ENCODE peak calls at places on chromosomes 11 and 22, in six cellular contexts. One of them, this sample, is unnamed.

GRCh38 chr11:624705-625635 is at the start of gene CDHR5:
- DNase-seq in PC-9: no peak
- DNase-seq in fibroblast of mammary gland: no peak
- DNase-seq in GM13977: no peak
- DNase-seq in HFFc6: no peak
- DNase-seq in stomach: no peak
- DNase-seq in this sample: peak; percentile 44

GRCh38 chr11:96156379-96156722 is 186.6 kb downstream of the MAML2 start:
- DNase-seq in PC-9: peak; percentile 70
- DNase-seq in fibroblast of mammary gland: no peak
- DNase-seq in GM13977: no peak
- DNase-seq in HFFc6: no peak
- DNase-seq in stomach: no peak
- DNase-seq in this sample: no peak

GRCh38 chr11:15525582-15525981 is 410.9 kb downstream of the INSC start:
- DNase-seq in PC-9: no peak
- DNase-seq in fibroblast of mammary gland: no peak
- DNase-seq in GM13977: no peak
- DNase-seq in HFFc6: no peak
- DNase-seq in stomach: no peak
- DNase-seq in this sample: no peak

GRCh38 chr22:33088418-33088817 is 30.2 kb upstream of the SYN3 start:
- DNase-seq in PC-9: no peak
- DNase-seq in fibroblast of mammary gland: no peak
- DNase-seq in GM13977: no peak
- DNase-seq in HFFc6: no peak
- DNase-seq in stomach: no peak
- DNase-seq in this sample: no peak

GRCh38 chr11:276219-276618 is 2.0 kb upstream of the NLRP6 start:
- DNase-seq in PC-9: no peak
- DNase-seq in fibroblast of mammary gland: no peak
- DNase-seq in GM13977: no peak
- DNase-seq in HFFc6: no peak
- DNase-seq in stomach: no peak
- DNase-seq in this sample: no peak

GRCh38 chr22:48923165-48923875 is 904.4 kb downstream of the BRD1 start:
- DNase-seq in PC-9: no peak
- DNase-seq in fibroblast of mammary gland: no peak
- DNase-seq in GM13977: no peak
- DNase-seq in HFFc6: no peak
- DNase-seq in stomach: peak; percentile 25
- DNase-seq in this sample: no peak

GRCh38 chr22:48884786-48885185 is 942.9 kb downstream of the BRD1 start:
- DNase-seq in PC-9: no peak
- DNase-seq in fibroblast of mammary gland: no peak
- DNase-seq in GM13977: no peak
- DNase-seq in HFFc6: no peak
- DNase-seq in stomach: no peak
- DNase-seq in this sample: no peak

GRCh38 chr22:30572840-30573593 is 1.4 kb downstream of the GAL3ST1 start:
- DNase-seq in PC-9: no peak
- DNase-seq in fibroblast of mammary gland: no peak
- DNase-seq in GM13977: no peak
- DNase-seq in HFFc6: no peak
- DNase-seq in stomach: no peak
- DNase-seq in this sample: no peak

GRCh38 chr11:12163181-12163841 is 52.9 kb downstream of the MICAL2 start:
- DNase-seq in PC-9: no peak
- DNase-seq in fibroblast of mammary gland: peak; percentile 42
- DNase-seq in GM13977: no peak
- DNase-seq in HFFc6: peak; percentile 96
- DNase-seq in stomach: no peak
- DNase-seq in this sample: no peak

GRCh38 chr11:32131321-32131720 is 40.4 kb downstream of the RCN1 start:
- DNase-seq in PC-9: peak; percentile 89
- DNase-seq in fibroblast of mammary gland: no peak
- DNase-seq in GM13977: no peak
- DNase-seq in HFFc6: peak; percentile 45
- DNase-seq in stomach: no peak
- DNase-seq in this sample: no peak

GRCh38 chr11:119376197-119376847 is 5.2 kb downstream of the USP2 start:
- DNase-seq in PC-9: no peak
- DNase-seq in fibroblast of mammary gland: no peak
- DNase-seq in GM13977: peak; percentile 4
- DNase-seq in HFFc6: no peak
- DNase-seq in stomach: peak; percentile 84
- DNase-seq in this sample: no peak

GRCh38 chr22:36303115-36303467 is 50.2 kb downstream of the APOL1 start:
- DNase-seq in PC-9: no peak
- DNase-seq in fibroblast of mammary gland: no peak
- DNase-seq in GM13977: no peak
- DNase-seq in HFFc6: no peak
- DNase-seq in stomach: no peak
- DNase-seq in this sample: no peak

GRCh38 chr11:31995031-31995430 is 95.8 kb upstream of the RCN1 start:
- DNase-seq in PC-9: no peak
- DNase-seq in fibroblast of mammary gland: no peak
- DNase-seq in GM13977: no peak
- DNase-seq in HFFc6: no peak
- DNase-seq in stomach: no peak
- DNase-seq in this sample: no peak

GRCh38 chr11:102196816-102197215 is 86.6 kb downstream of the YAP1 start:
- DNase-seq in PC-9: no peak
- DNase-seq in fibroblast of mammary gland: peak; percentile 57
- DNase-seq in GM13977: no peak
- DNase-seq in HFFc6: no peak
- DNase-seq in stomach: no peak
- DNase-seq in this sample: no peak

GRCh38 chr22:29456211-29456671 is 17.9 kb downstream of the RFPL1 start:
- DNase-seq in PC-9: no peak
- DNase-seq in fibroblast of mammary gland: no peak
- DNase-seq in GM13977: no peak
- DNase-seq in HFFc6: peak; percentile 22
- DNase-seq in stomach: no peak
- DNase-seq in this sample: no peak

GRCh38 chr11:86802146-86802545 is 1.8 kb downstream of the PRSS23 start:
- DNase-seq in PC-9: no peak
- DNase-seq in fibroblast of mammary gland: no peak
- DNase-seq in GM13977: no peak
- DNase-seq in HFFc6: no peak
- DNase-seq in stomach: no peak
- DNase-seq in this sample: no peak

GRCh38 chr11:1448166-1448825 is 38.3 kb downstream of the MOB2 start:
- DNase-seq in PC-9: no peak
- DNase-seq in fibroblast of mammary gland: no peak
- DNase-seq in GM13977: no peak
- DNase-seq in HFFc6: no peak
- DNase-seq in stomach: no peak
- DNase-seq in this sample: no peak

GRCh38 chr22:46356496-46357185 is 21.1 kb downstream of the TRMU start:
- DNase-seq in PC-9: no peak
- DNase-seq in fibroblast of mammary gland: no peak
- DNase-seq in GM13977: no peak
- DNase-seq in HFFc6: no peak
- DNase-seq in stomach: no peak
- DNase-seq in this sample: no peak

GRCh38 chr11:11345099-11345498 is 8.0 kb downstream of the CSNK2A3 start:
- DNase-seq in PC-9: no peak
- DNase-seq in fibroblast of mammary gland: no peak
- DNase-seq in GM13977: no peak
- DNase-seq in HFFc6: no peak
- DNase-seq in stomach: peak; percentile 39
- DNase-seq in this sample: no peak

GRCh38 chr11:108654994-108655631 is 9.8 kb upstream of the DDX10 start:
- DNase-seq in PC-9: peak; percentile 60
- DNase-seq in fibroblast of mammary gland: peak; percentile 66
- DNase-seq in GM13977: no peak
- DNase-seq in HFFc6: peak; percentile 47
- DNase-seq in stomach: peak; percentile 44
- DNase-seq in this sample: no peak

GRCh38 chr22:49297286-49297870 is 530.3 kb downstream of the BRD1 start:
- DNase-seq in PC-9: no peak
- DNase-seq in fibroblast of mammary gland: no peak
- DNase-seq in GM13977: no peak
- DNase-seq in HFFc6: no peak
- DNase-seq in stomach: peak; percentile 10
- DNase-seq in this sample: no peak

GRCh38 chr11:61279934-61280656 is 15.0 kb downstream of the VWCE start:
- DNase-seq in PC-9: no peak
- DNase-seq in fibroblast of mammary gland: peak; percentile 45
- DNase-seq in GM13977: no peak
- DNase-seq in HFFc6: no peak
- DNase-seq in stomach: peak; percentile 89
- DNase-seq in this sample: no peak

GRCh38 chr11:116428638-116428975 is 344.2 kb downstream of the BUD13 start:
- DNase-seq in PC-9: no peak
- DNase-seq in fibroblast of mammary gland: no peak
- DNase-seq in GM13977: no peak
- DNase-seq in HFFc6: no peak
- DNase-seq in stomach: no peak
- DNase-seq in this sample: no peak

GRCh38 chr11:73397468-73398131 is 21.4 kb downstream of the RELT start:
- DNase-seq in PC-9: no peak
- DNase-seq in fibroblast of mammary gland: no peak
- DNase-seq in GM13977: no peak
- DNase-seq in HFFc6: no peak
- DNase-seq in stomach: no peak
- DNase-seq in this sample: no peak

GRCh38 chr22:30438559-30438958 is 13.0 kb downstream of the MTFP1 start:
- DNase-seq in PC-9: no peak
- DNase-seq in fibroblast of mammary gland: no peak
- DNase-seq in GM13977: no peak
- DNase-seq in HFFc6: no peak
- DNase-seq in stomach: no peak
- DNase-seq in this sample: no peak

GRCh38 chr11:12741671-12742216 is 67.5 kb downstream of the TEAD1 start:
- DNase-seq in PC-9: no peak
- DNase-seq in fibroblast of mammary gland: no peak
- DNase-seq in GM13977: no peak
- DNase-seq in HFFc6: no peak
- DNase-seq in stomach: no peak
- DNase-seq in this sample: no peak

GRCh38 chr11:118054712-118055640 is 21.9 kb upstream of the TMPRSS4 start:
- DNase-seq in PC-9: peak; percentile 29
- DNase-seq in fibroblast of mammary gland: no peak
- DNase-seq in GM13977: no peak
- DNase-seq in HFFc6: no peak
- DNase-seq in stomach: peak; percentile 21
- DNase-seq in this sample: no peak

GRCh38 chr11:1442163-1442562 is 44.4 kb downstream of the MOB2 start:
- DNase-seq in PC-9: no peak
- DNase-seq in fibroblast of mammary gland: no peak
- DNase-seq in GM13977: peak; percentile 65
- DNase-seq in HFFc6: no peak
- DNase-seq in stomach: no peak
- DNase-seq in this sample: no peak

GRCh38 chr22:20128902-20129746 is 2.5 kb upstream of the ZDHHC8 start:
- DNase-seq in PC-9: no peak
- DNase-seq in fibroblast of mammary gland: peak; percentile 53
- DNase-seq in GM13977: no peak
- DNase-seq in HFFc6: peak; percentile 33
- DNase-seq in stomach: peak; percentile 37
- DNase-seq in this sample: no peak
- TF ChIP-seq CTCF in PC-9: peak; percentile 45
- TF ChIP-seq CTCF in fibroblast of mammary gland: peak; percentile 48
- TF ChIP-seq CTCF in GM13977: peak; percentile 51
- TF ChIP-seq CTCF in HFFc6: peak; percentile 73
- TF ChIP-seq CTCF in stomach: no peak
- TF ChIP-seq CTCF in this sample: peak; percentile 27

GRCh38 chr11:121563900-121564822 is 111.4 kb upstream of the SORL1-AS1 start:
- DNase-seq in PC-9: no peak
- DNase-seq in fibroblast of mammary gland: no peak
- DNase-seq in GM13977: no peak
- DNase-seq in HFFc6: no peak
- DNase-seq in stomach: no peak
- DNase-seq in this sample: no peak
- TF ChIP-seq CTCF in PC-9: no peak
- TF ChIP-seq CTCF in fibroblast of mammary gland: no peak
- TF ChIP-seq CTCF in GM13977: no peak
- TF ChIP-seq CTCF in HFFc6: no peak
- TF ChIP-seq CTCF in stomach: no peak
- TF ChIP-seq CTCF in this sample: no peak

GRCh38 chr11:94602430-94603372 is 35.5 kb downstream of the PIWIL4 start:
- DNase-seq in PC-9: peak; percentile 80
- DNase-seq in fibroblast of mammary gland: peak; percentile 91
- DNase-seq in GM13977: peak; percentile 65
- DNase-seq in HFFc6: peak; percentile 89
- DNase-seq in stomach: peak; percentile 67
- DNase-seq in this sample: peak; percentile 50
- TF ChIP-seq CTCF in PC-9: peak; percentile 74
- TF ChIP-seq CTCF in fibroblast of mammary gland: peak; percentile 74
- TF ChIP-seq CTCF in GM13977: peak; percentile 57
- TF ChIP-seq CTCF in HFFc6: peak; percentile 86
- TF ChIP-seq CTCF in stomach: no peak
- TF ChIP-seq CTCF in this sample: no peak

GRCh38 chr11:125423247-125423849 is 72.7 kb downstream of the FEZ1 start:
- DNase-seq in PC-9: no peak
- DNase-seq in fibroblast of mammary gland: no peak
- DNase-seq in GM13977: peak; percentile 57
- DNase-seq in HFFc6: no peak
- DNase-seq in stomach: no peak
- DNase-seq in this sample: no peak
- TF ChIP-seq CTCF in PC-9: peak; percentile 59
- TF ChIP-seq CTCF in fibroblast of mammary gland: peak; percentile 31
- TF ChIP-seq CTCF in GM13977: peak; percentile 71
- TF ChIP-seq CTCF in HFFc6: peak; percentile 58
- TF ChIP-seq CTCF in stomach: no peak
- TF ChIP-seq CTCF in this sample: peak; percentile 10

GRCh38 chr22:17748555-17749353 is 25.5 kb downstream of the BID start:
- DNase-seq in PC-9: no peak
- DNase-seq in fibroblast of mammary gland: no peak
- DNase-seq in GM13977: no peak
- DNase-seq in HFFc6: no peak
- DNase-seq in stomach: no peak
- DNase-seq in this sample: no peak
- TF ChIP-seq CTCF in PC-9: no peak
- TF ChIP-seq CTCF in fibroblast of mammary gland: no peak
- TF ChIP-seq CTCF in GM13977: no peak
- TF ChIP-seq CTCF in HFFc6: no peak
- TF ChIP-seq CTCF in stomach: no peak
- TF ChIP-seq CTCF in this sample: no peak

GRCh38 chr22:25690798-25691197 is 51.2 kb upstream of the MYO18B start:
- DNase-seq in PC-9: no peak
- DNase-seq in fibroblast of mammary gland: no peak
- DNase-seq in GM13977: no peak
- DNase-seq in HFFc6: no peak
- DNase-seq in stomach: no peak
- DNase-seq in this sample: no peak
- TF ChIP-seq CTCF in PC-9: no peak
- TF ChIP-seq CTCF in fibroblast of mammary gland: no peak
- TF ChIP-seq CTCF in GM13977: no peak
- TF ChIP-seq CTCF in HFFc6: no peak
- TF ChIP-seq CTCF in stomach: no peak
- TF ChIP-seq CTCF in this sample: no peak